ENCODE peak calls at places on chromosomes 13 and 19, in six cellular contexts. N is stimulated activated CD8-positive, alpha-beta memory T cell treated with anti-CD3 and anti-CD28 coated beads, Interleukin-7, amount 100 ng/mL, for 1 hour; J is Kasumi-1; I is stromal cell of bone marrow; K is CD8-positive, alpha-beta memory T cell; W is SJSA1. R is an unnamed sample.

GRCh38 chr13:73547239-73547638 is 488.4 kb downstream of the KLF5 start:
- DNase-seq in K (no peak), W (no peak), J (no peak), I (no peak), N (no peak), R (no peak)

GRCh38 chr13:77969299-77969698 is 50.7 kb upstream of the EDNRB start:
- DNase-seq in W (no peak), I (no peak), N (no peak), K (no peak), J (no peak), R (no peak)

GRCh38 chr19:44718441-44719261 is 19.7 kb downstream of the CEACAM16 start:
- DNase-seq in K (no peak), N (no peak), W (peak), J (no peak), I (no peak), R (no peak)

GRCh38 chr13:30081331-30081730 is 226.0 kb downstream of the KATNAL1 start:
- DNase-seq in I (no peak), J (no peak), K (no peak), N (no peak), W (no peak), R (no peak)

GRCh38 chr19:52748336-52748950 is 13.6 kb upstream of the ZNF611 start:
- DNase-seq in K (peak), N (no peak), J (no peak), W (peak), I (peak), R (peak)

GRCh38 chr13:57784633-57785032 is 153.1 kb downstream of the PCDH17 start:
- DNase-seq in K (no peak), I (no peak), N (no peak), W (no peak), J (peak), R (no peak)

GRCh38 chr19:5247957-5248705 is 92.5 kb downstream of the PTPRS start:
- DNase-seq in N (no peak), I (no peak), K (no peak), W (no peak), J (no peak), R (no peak)

GRCh38 chr13:32639502-32640105 is 53.4 kb downstream of the PDS5B start:
- DNase-seq in I (peak), W (peak), J (peak), N (peak), K (peak), R (peak)

GRCh38 chr13:25988655-25989054 is 63.2 kb downstream of the SHISA2 start:
- DNase-seq in W (no peak), N (no peak), I (peak), J (no peak), K (no peak), R (no peak)

GRCh38 chr13:20848944-20849343 is 53.6 kb downstream of the XPO4 start:
- DNase-seq in K (no peak), N (no peak), W (no peak), I (no peak), J (no peak), R (no peak)

GRCh38 chr19:48249502-48250014 is 6.2 kb downstream of the CARD8 start:
- DNase-seq in N (peak), I (no peak), W (no peak), K (peak), J (peak), R (no peak)